ENCODE peak calls at places on chromosome 20, in seven cellular contexts. J, K, S, Q, C, L and O are unnamed samples.

GRCh38 chr20:58721951-58722371 is 29.4 kb downstream of the NPEPL1 start:
- DNase-seq in J (peak), K (no peak), S (peak), Q (no peak), C (no peak), L (peak), O (peak)

GRCh38 chr20:43537921-43538854 is 20.6 kb upstream of the SGK2 start:
- DNase-seq in J (no peak), K (peak), S (peak), Q (peak), C (peak), L (no peak), O (peak)

GRCh38 chr20:53786071-53786444 is 192.4 kb upstream of the ZNF217 start:
- DNase-seq in J (no peak), K (no peak), S (no peak), Q (no peak), C (no peak), L (no peak), O (no peak)

GRCh38 chr20:13024581-13024980 is 15.8 kb downstream of the SPTLC3 start:
- DNase-seq in J (no peak), K (no peak), S (no peak), Q (no peak), C (no peak), L (no peak), O (no peak)

GRCh38 chr20:52003976-52004375 is 187.6 kb downstream of the ZFP64 start:
- DNase-seq in J (no peak), K (no peak), S (no peak), Q (no peak), C (no peak), L (no peak), O (no peak)

GRCh38 chr20:8005575-8006366 is 13.8 kb downstream of the TMX4 start:
- DNase-seq in J (no peak), K (no peak), S (no peak), Q (no peak), C (no peak), L (no peak), O (no peak)

GRCh38 chr20:22341508-22341907 is 242.9 kb downstream of the FOXA2 start:
- DNase-seq in J (no peak), K (no peak), S (no peak), Q (no peak), C (no peak), L (no peak), O (no peak)

GRCh38 chr20:41058007-41058673 is 29.5 kb downstream of the TOP1 start:
- DNase-seq in J (no peak), K (no peak), S (no peak), Q (no peak), C (no peak), L (no peak), O (no peak)

GRCh38 chr20:33664085-33664761 is 2.1 kb downstream of the C20orf144 start:
- DNase-seq in J (no peak), K (peak), S (no peak), Q (no peak), C (peak), L (peak), O (no peak)

GRCh38 chr20:46087161-46087560 is 2.6 kb downstream of the NCOA5 start:
- DNase-seq in J (no peak), K (no peak), S (no peak), Q (no peak), C (no peak), L (no peak), O (no peak)

GRCh38 chr20:50536333-50536732 is 26.1 kb downstream of the PTPN1 start:
- DNase-seq in J (no peak), K (no peak), S (no peak), Q (no peak), C (no peak), L (no peak), O (no peak)
- TF ChIP-seq EP300 in J (no peak), K (no peak), S (no peak), Q (no peak), C (no peak), L (no peak), O (no peak)

GRCh38 chr20:34875657-34876160 is 703 bp upstream of the ACSS2 start:
- DNase-seq in J (no peak), K (no peak), S (no peak), Q (no peak), C (no peak), L (no peak), O (no peak)
- TF ChIP-seq EP300 in J (no peak), K (no peak), S (peak), Q (no peak), C (peak), L (no peak), O (no peak)

GRCh38 chr20:63697357-63697867 is 960 bp downstream of the TNFRSF6B start:
- DNase-seq in J (no peak), K (peak), S (no peak), Q (no peak), C (no peak), L (peak), O (no peak)

GRCh38 chr20:63699466-63700198 is 3.2 kb downstream of the TNFRSF6B start:
- DNase-seq in J (no peak), K (peak), S (peak), Q (no peak), C (peak), L (peak), O (peak)

GRCh38 chr20:63697868-63698545 is 1.6 kb downstream of the TNFRSF6B start:
- DNase-seq in J (no peak), K (no peak), S (no peak), Q (no peak), C (no peak), L (peak), O (peak)

GRCh38 chr20:63700199-63701050 is 4.0 kb downstream of the TNFRSF6B start:
- DNase-seq in J (no peak), K (no peak), S (no peak), Q (no peak), C (peak), L (peak), O (peak)

GRCh38 chr20:63698739-63699465 is 2.5 kb downstream of the TNFRSF6B start:
- DNase-seq in J (no peak), K (peak), S (peak), Q (peak), C (no peak), L (peak), O (no peak)
- TF ChIP-seq EP300 in J (peak), K (no peak), S (no peak), Q (no peak), C (no peak), L (no peak), O (no peak)

GRCh38 chr20:24297928-24298327 is 171.5 kb upstream of the SYNDIG1 start:
- DNase-seq in J (no peak), K (no peak), S (no peak), Q (no peak), C (no peak), L (no peak), O (no peak)
- TF ChIP-seq EP300 in J (no peak), K (no peak), S (no peak), Q (no peak), C (no peak), L (no peak), O (no peak)